ENCODE peak calls at places on chromosomes 5 and 9, in ten cellular contexts. U, L, O, X, P, B, Y, H, E and M are unnamed samples.

GRCh38 chr5:10118150-10118549 is 131.5 kb downstream of the ATPSCKMT start:
- DNase-seq in U (no peak), L (no peak), O (no peak), X (no peak), P (no peak), B (no peak), Y (no peak), H (no peak), E (no peak), M (no peak)

GRCh38 chr5:62305358-62305714 is 670 bp upstream of the KIF2A start:
- DNase-seq in U (no peak), L (no peak), O (no peak), X (peak), P (no peak), B (no peak), Y (no peak), H (no peak), E (no peak), M (no peak)

GRCh38 chr5:83162598-83162997 is 85.3 kb downstream of the XRCC4 start:
- DNase-seq in U (no peak), L (no peak), O (no peak), X (no peak), P (no peak), B (no peak), Y (no peak), H (no peak), E (no peak), M (no peak)

GRCh38 chr9:123562844-123563346 is 206.9 kb downstream of the CRB2 start:
- DNase-seq in U (no peak), L (no peak), O (no peak), X (no peak), P (peak), B (no peak), Y (no peak), H (peak), E (no peak), M (no peak)

GRCh38 chr9:108851138-108851537 is 4.6 kb downstream of the ACTL7B start:
- DNase-seq in U (no peak), L (no peak), O (no peak), X (no peak), P (no peak), B (no peak), Y (no peak), H (no peak), E (no peak), M (no peak)

GRCh38 chr9:134778156-134778555 is 102.5 kb upstream of the FCN2 start:
- DNase-seq in U (no peak), L (no peak), O (no peak), X (no peak), P (peak), B (no peak), Y (no peak), H (peak), E (no peak), M (no peak)

GRCh38 chr5:161040818-161041217 is 188.8 kb upstream of the ATP10B start:
- DNase-seq in U (no peak), L (no peak), O (no peak), X (no peak), P (no peak), B (no peak), Y (no peak), H (no peak), E (no peak), M (no peak)

GRCh38 chr5:68086857-68087256 is 128.7 kb upstream of the PIK3R1 start:
- DNase-seq in U (peak), L (no peak), O (no peak), X (no peak), P (peak), B (no peak), Y (no peak), H (peak), E (no peak), M (no peak)

GRCh38 chr5:73066466-73066865 is 53.9 kb upstream of the TMEM171 start:
- DNase-seq in U (no peak), L (no peak), O (no peak), X (no peak), P (peak), B (no peak), Y (no peak), H (peak), E (no peak), M (no peak)

GRCh38 chr5:62385136-62385535 is 18.6 kb downstream of the DIMT1 start:
- DNase-seq in U (no peak), L (no peak), O (no peak), X (no peak), P (no peak), B (no peak), Y (no peak), H (no peak), E (no peak), M (no peak)

GRCh38 chr5:153360860-153361259 is 129.6 kb upstream of the GRIA1 start:
- DNase-seq in U (no peak), L (no peak), O (no peak), X (no peak), P (no peak), B (no peak), Y (no peak), H (no peak), E (no peak), M (no peak)

GRCh38 chr5:98779264-98779877 is 5.9 kb downstream of the RGMB start:
- DNase-seq in U (no peak), L (no peak), O (no peak), X (no peak), P (no peak), B (no peak), Y (peak), H (no peak), E (peak), M (no peak)

GRCh38 chr5:168423971-168424370 is 62.3 kb upstream of the RARS1 start:
- DNase-seq in U (no peak), L (no peak), O (no peak), X (no peak), P (no peak), B (no peak), Y (no peak), H (no peak), E (no peak), M (no peak)

GRCh38 chr5:22787807-22788206 is 65.3 kb downstream of the CDH12 start:
- DNase-seq in U (no peak), L (no peak), O (no peak), X (no peak), P (no peak), B (no peak), Y (no peak), H (no peak), E (no peak), M (no peak)

GRCh38 chr5:122392224-122392623 is 80.2 kb downstream of the SNCAIP start:
- DNase-seq in U (no peak), L (no peak), O (no peak), X (no peak), P (no peak), B (no peak), Y (no peak), H (no peak), E (no peak), M (no peak)

GRCh38 chr9:80650964-80651555 is 1038.3 kb downstream of the TLE1 start:
- DNase-seq in U (no peak), L (no peak), O (no peak), X (no peak), P (peak), B (no peak), Y (no peak), H (peak), E (no peak), M (no peak)

GRCh38 chr5:125536582-125536981 is 790.1 kb upstream of the ZNF608 start:
- DNase-seq in U (no peak), L (no peak), O (no peak), X (no peak), P (peak), B (no peak), Y (no peak), H (peak), E (no peak), M (no peak)

GRCh38 chr5:175878544-175879438 is 7.4 kb downstream of the CPLX2 start:
- DNase-seq in U (no peak), L (no peak), O (no peak), X (no peak), P (no peak), B (no peak), Y (peak), H (no peak), E (no peak), M (no peak)

GRCh38 chr5:35804201-35804653 is 52.5 kb upstream of the IL7R start:
- DNase-seq in U (no peak), L (no peak), O (no peak), X (no peak), P (no peak), B (no peak), Y (no peak), H (no peak), E (no peak), M (no peak)

GRCh38 chr5:11918463-11919045 is 14.3 kb upstream of the CTNND2 start:
- DNase-seq in U (no peak), L (no peak), O (no peak), X (no peak), P (no peak), B (no peak), Y (no peak), H (no peak), E (no peak), M (no peak)

GRCh38 chr5:5191906-5192305 is 51.8 kb downstream of the ADAMTS16 start:
- DNase-seq in U (no peak), L (no peak), O (no peak), X (no peak), P (no peak), B (no peak), Y (no peak), H (no peak), E (no peak), M (no peak)

GRCh38 chr5:66551920-66552319 is 44.3 kb upstream of the MAST4 start:
- DNase-seq in U (no peak), L (no peak), O (no peak), X (no peak), P (peak), B (no peak), Y (no peak), H (no peak), E (no peak), M (no peak)

GRCh38 chr5:179209359-179210150 is 135.7 kb downstream of the ADAMTS2 start:
- DNase-seq in U (no peak), L (no peak), O (no peak), X (no peak), P (peak), B (no peak), Y (no peak), H (peak), E (peak), M (no peak)

GRCh38 chr5:180208038-180208434 is 975 bp downstream of the RASGEF1C start:
- DNase-seq in U (no peak), L (no peak), O (no peak), X (no peak), P (no peak), B (no peak), Y (no peak), H (no peak), E (no peak), M (no peak)

GRCh38 chr5:134122530-134122929 is 8.0 kb downstream of the TCF7 start:
- DNase-seq in U (no peak), L (no peak), O (peak), X (no peak), P (no peak), B (no peak), Y (peak), H (no peak), E (peak), M (no peak)

GRCh38 chr5:174837919-174838902 is 113.8 kb downstream of the MSX2 start:
- DNase-seq in U (no peak), L (peak), O (no peak), X (peak), P (peak), B (no peak), Y (no peak), H (peak), E (no peak), M (no peak)

GRCh38 chr5:42374722-42375273 is 48.4 kb upstream of the GHR start:
- DNase-seq in U (no peak), L (no peak), O (no peak), X (no peak), P (no peak), B (no peak), Y (no peak), H (no peak), E (no peak), M (no peak)

GRCh38 chr9:70133253-70134208 is 89.9 kb downstream of the MAMDC2 start:
- DNase-seq in U (no peak), L (no peak), O (no peak), X (peak), P (peak), B (no peak), Y (no peak), H (no peak), E (no peak), M (no peak)

GRCh38 chr9:95268681-95269080 is 48.8 kb downstream of the FANCC start:
- DNase-seq in U (no peak), L (no peak), O (no peak), X (peak), P (no peak), B (no peak), Y (no peak), H (peak), E (no peak), M (no peak)
- TF ChIP-seq CTCF in U (peak), L (no peak), O (no peak), X (peak), P (peak), B (peak), Y (no peak), H (peak), E (no peak), M (peak)

GRCh38 chr9:73183917-73184861 is 32.5 kb downstream of the ANXA1 start:
- DNase-seq in U (no peak), L (no peak), O (peak), X (no peak), P (no peak), B (peak), Y (no peak), H (peak), E (no peak), M (no peak)
- TF ChIP-seq CTCF in U (peak), L (peak), O (peak), X (peak), P (peak), B (peak), Y (no peak), H (peak), E (no peak), M (peak)

DNA sequence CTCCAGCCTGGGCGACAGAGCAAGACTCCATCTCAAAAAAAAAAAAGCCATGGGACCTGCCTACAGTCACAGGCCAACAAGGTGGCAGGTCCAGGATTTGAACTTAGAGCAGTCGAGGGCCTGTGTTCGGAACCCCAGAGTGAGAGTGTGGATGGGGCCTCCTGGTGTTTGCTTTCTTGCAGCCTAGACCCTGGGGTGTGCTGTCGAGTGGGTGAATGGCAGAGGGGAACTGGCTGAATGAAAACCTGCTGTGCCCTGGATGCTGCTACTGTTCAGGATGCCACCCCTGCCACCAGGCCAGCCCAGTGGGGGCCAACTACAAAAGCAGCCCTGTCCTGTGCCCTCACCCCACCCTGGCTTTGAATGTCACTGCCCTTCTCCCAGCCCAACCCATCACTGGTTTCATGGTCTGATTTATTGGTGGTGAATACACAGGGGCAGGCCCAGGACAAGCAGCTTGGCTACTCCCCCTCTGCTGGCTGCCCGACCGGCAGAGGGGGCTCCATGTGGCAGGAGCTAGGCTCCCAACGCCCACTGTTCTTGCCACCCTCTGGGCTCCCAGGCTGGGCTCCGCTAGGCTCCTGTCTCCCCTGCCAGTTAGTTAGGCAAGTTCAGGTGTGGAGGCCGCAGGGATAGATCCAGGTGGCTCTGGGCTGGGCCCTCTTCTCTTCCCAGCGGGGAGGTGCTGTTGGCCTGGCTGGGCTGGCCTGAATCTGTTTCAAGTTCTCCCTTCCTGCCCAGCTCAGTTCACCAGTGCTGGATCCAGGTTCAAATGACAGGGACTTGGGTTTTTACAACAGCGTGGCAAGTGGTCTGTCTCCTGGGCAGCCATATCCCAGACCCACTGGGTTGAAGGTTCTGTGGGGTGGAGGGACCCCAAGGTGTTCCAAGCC is 12.2 kb downstream of the FPGS start:
- DNase-seq in U (no peak), L (no peak), O (peak), X (peak), P (no peak), B (no peak), Y (no peak), H (no peak), E (no peak), M (no peak)
- TF ChIP-seq CTCF in U (no peak), L (no peak), O (no peak), X (no peak), P (no peak), B (no peak), Y (no peak), H (no peak), E (no peak), M (no peak)

GRCh38 chr5:158943569-158943968 is 156.1 kb downstream of the EBF1 start:
- DNase-seq in U (no peak), L (no peak), O (no peak), X (no peak), P (no peak), B (no peak), Y (no peak), H (no peak), E (no peak), M (no peak)
- TF ChIP-seq CTCF in U (no peak), L (no peak), O (no peak), X (no peak), P (no peak), B (no peak), Y (no peak), H (no peak), E (no peak), M (no peak)

DNA sequence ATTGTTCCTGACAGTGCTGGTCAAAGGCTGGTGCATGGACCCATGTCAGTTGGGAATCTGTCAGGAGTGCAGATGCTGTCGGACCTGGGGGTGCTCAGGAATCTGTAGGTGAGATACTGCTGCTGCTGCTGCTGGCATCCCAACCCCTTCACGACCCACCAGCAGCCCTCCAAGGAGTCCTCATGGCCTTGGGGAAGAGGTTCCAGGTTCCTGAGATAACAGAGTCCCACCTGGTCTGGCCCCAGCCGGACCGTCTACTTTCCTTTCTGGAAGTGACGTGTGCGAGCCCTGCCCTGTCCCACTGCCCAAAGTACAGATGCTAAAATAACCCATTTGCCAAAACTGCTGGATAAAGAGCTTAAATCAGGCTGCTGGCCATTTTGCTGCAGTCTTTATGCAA is 4.3 kb downstream of the NXNL2 start:
- DNase-seq in U (no peak), L (no peak), O (no peak), X (no peak), P (no peak), B (no peak), Y (no peak), H (no peak), E (no peak), M (no peak)
- TF ChIP-seq CTCF in U (no peak), L (no peak), O (no peak), X (no peak), P (no peak), B (no peak), Y (no peak), H (no peak), E (no peak), M (no peak)

GRCh38 chr5:79480991-79481390 is 32.9 kb downstream of the HOMER1 start:
- DNase-seq in U (no peak), L (no peak), O (no peak), X (no peak), P (no peak), B (no peak), Y (no peak), H (no peak), E (no peak), M (no peak)
- TF ChIP-seq CTCF in U (no peak), L (no peak), O (no peak), X (no peak), P (no peak), B (no peak), Y (no peak), H (no peak), E (no peak), M (no peak)